ENCODE peak calls at places on chromosomes 4 and X, in four cellular contexts. One of them, this sample, is unnamed.

GRCh38 chr4:85738721-85739120 is 263.8 kb downstream of the ARHGAP24 start:
- DNase-seq in HepG2: no peak
- DNase-seq in K562: no peak
- DNase-seq in Panc1: no peak
- DNase-seq in this sample: no peak

GRCh38 chr4:153365003-153365402 is 20.5 kb downstream of the MND1 start:
- DNase-seq in HepG2: no peak
- DNase-seq in K562: no peak
- DNase-seq in Panc1: no peak
- DNase-seq in this sample: no peak

GRCh38 chr4:142274137-142274536 is 572.0 kb downstream of the INPP4B start:
- DNase-seq in HepG2: no peak
- DNase-seq in K562: no peak
- DNase-seq in Panc1: no peak
- DNase-seq in this sample: no peak

GRCh38 chrX:130887392-130887791 is 15.6 kb downstream of the ENOX2 start:
- DNase-seq in HepG2: no peak
- DNase-seq in K562: no peak
- DNase-seq in Panc1: no peak
- DNase-seq in this sample: no peak

GRCh38 chr4:183588169-183588675 is 70.8 kb downstream of the RWDD4 start:
- DNase-seq in HepG2: no peak
- DNase-seq in K562: no peak
- DNase-seq in Panc1: no peak
- DNase-seq in this sample: no peak

GRCh38 chrX:101478366-101478765 is 6.9 kb upstream of the ARMCX4 start:
- DNase-seq in HepG2: no peak
- DNase-seq in K562: no peak
- DNase-seq in Panc1: no peak
- DNase-seq in this sample: no peak

GRCh38 chr4:88672987-88673386 is 24.6 kb downstream of the NAP1L5 start:
- DNase-seq in HepG2: peak; percentile 28
- DNase-seq in K562: peak; percentile 15
- DNase-seq in Panc1: no peak
- DNase-seq in this sample: no peak

GRCh38 chr4:44651425-44651824 is at the start of gene YIPF7:
- DNase-seq in HepG2: no peak
- DNase-seq in K562: no peak
- DNase-seq in Panc1: no peak
- DNase-seq in this sample: no peak

GRCh38 chr4:160351018-160351417 is 1248.1 kb downstream of the RAPGEF2 start:
- DNase-seq in HepG2: no peak
- DNase-seq in K562: no peak
- DNase-seq in Panc1: no peak
- DNase-seq in this sample: no peak

DNA sequence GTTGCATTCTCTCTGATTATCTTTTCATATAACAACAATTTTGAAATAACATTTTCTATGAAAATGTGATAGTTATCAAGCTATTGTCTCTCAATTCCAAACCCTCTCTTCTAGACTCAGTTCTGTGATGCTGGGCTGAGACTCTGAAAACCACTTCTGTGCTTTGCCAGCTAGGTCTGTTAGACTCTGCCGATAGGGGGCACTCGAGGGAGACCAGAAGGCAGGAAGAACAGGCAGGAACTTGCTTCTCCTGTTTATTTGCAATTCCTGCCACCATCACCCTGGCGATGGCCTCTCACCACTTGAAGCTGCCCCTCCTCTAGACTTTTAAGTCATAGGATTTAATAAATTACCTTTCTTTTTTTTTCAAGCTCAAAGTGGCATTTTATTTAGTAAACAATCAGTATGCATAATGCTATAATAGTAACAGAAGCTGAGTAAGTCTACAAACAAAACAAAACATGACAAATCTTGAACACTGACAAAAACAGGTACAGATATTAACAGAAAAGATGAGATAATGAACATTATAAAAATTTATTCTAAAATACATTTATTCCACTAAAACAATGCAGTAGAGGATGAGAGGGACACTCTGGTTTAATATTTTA is 49.7 kb downstream of the RASL11B start:
- DNase-seq in HepG2: peak; percentile 75
- DNase-seq in K562: peak; percentile 72
- DNase-seq in Panc1: peak; percentile 46
- DNase-seq in this sample: peak; percentile 77
- TF ChIP-seq TCF7L2 in HepG2: no peak
- TF ChIP-seq TCF7L2 in K562: no peak
- TF ChIP-seq TCF7L2 in Panc1: no peak
- TF ChIP-seq TCF7L2 in this sample: no peak

GRCh38 chrX:69155786-69156520 is 9.3 kb downstream of the PJA1 start:
- DNase-seq in HepG2: no peak
- DNase-seq in K562: no peak
- DNase-seq in Panc1: no peak
- DNase-seq in this sample: no peak

GRCh38 chrX:69161371-69161770 is 3.9 kb downstream of the PJA1 start:
- DNase-seq in HepG2: no peak
- DNase-seq in K562: no peak
- DNase-seq in Panc1: no peak
- DNase-seq in this sample: no peak

GRCh38 chrX:69156638-69157037 is 8.6 kb downstream of the PJA1 start:
- DNase-seq in HepG2: no peak
- DNase-seq in K562: no peak
- DNase-seq in Panc1: no peak
- DNase-seq in this sample: no peak

GRCh38 chrX:69161786-69162349 is 3.4 kb downstream of the PJA1 start:
- DNase-seq in HepG2: no peak
- DNase-seq in K562: no peak
- DNase-seq in Panc1: no peak
- DNase-seq in this sample: no peak

GRCh38 chrX:69158166-69159040 is 6.8 kb downstream of the PJA1 start:
- DNase-seq in HepG2: peak; percentile 23
- DNase-seq in K562: peak; percentile 39
- DNase-seq in Panc1: peak; percentile 13
- DNase-seq in this sample: no peak
- TF ChIP-seq TCF7L2 in HepG2: no peak
- TF ChIP-seq TCF7L2 in K562: no peak
- TF ChIP-seq TCF7L2 in Panc1: no peak
- TF ChIP-seq TCF7L2 in this sample: no peak

GRCh38 chr4:24798036-24798610 is 2.8 kb downstream of the SOD3 start:
- DNase-seq in HepG2: no peak
- DNase-seq in K562: no peak
- DNase-seq in Panc1: no peak
- DNase-seq in this sample: no peak
- TF ChIP-seq TCF7L2 in HepG2: no peak
- TF ChIP-seq TCF7L2 in K562: no peak
- TF ChIP-seq TCF7L2 in Panc1: no peak
- TF ChIP-seq TCF7L2 in this sample: no peak

DNA sequence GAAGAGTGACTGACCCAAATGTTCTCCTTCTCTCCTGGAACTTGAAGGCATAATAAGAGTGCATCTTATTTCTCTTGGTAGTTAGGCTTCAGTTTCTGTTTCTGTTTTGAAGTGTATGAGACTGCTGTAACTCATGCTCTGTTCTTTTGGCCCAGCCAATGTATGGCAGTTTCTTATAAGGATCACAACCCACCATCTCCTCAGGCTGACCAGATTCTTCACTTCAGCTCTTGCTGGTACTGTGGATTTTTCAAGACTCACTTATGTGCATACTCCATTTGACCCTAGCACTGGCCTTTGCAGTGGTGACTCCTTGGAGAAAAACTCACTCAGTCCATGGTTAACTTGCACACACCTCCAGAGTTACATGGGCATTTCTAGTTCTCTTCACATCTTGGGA is 9.6 kb upstream of the YTHDC1 start:
- DNase-seq in HepG2: no peak
- DNase-seq in K562: no peak
- DNase-seq in Panc1: no peak
- DNase-seq in this sample: no peak
- TF ChIP-seq TCF7L2 in HepG2: no peak
- TF ChIP-seq TCF7L2 in K562: no peak
- TF ChIP-seq TCF7L2 in Panc1: no peak
- TF ChIP-seq TCF7L2 in this sample: no peak

GRCh38 chrX:14022019-14022418 is 7.7 kb downstream of the GEMIN8 start:
- DNase-seq in HepG2: no peak
- DNase-seq in K562: no peak
- DNase-seq in Panc1: no peak
- DNase-seq in this sample: no peak
- TF ChIP-seq TCF7L2 in HepG2: no peak
- TF ChIP-seq TCF7L2 in K562: no peak
- TF ChIP-seq TCF7L2 in Panc1: no peak
- TF ChIP-seq TCF7L2 in this sample: no peak

GRCh38 chrX:85052636-85053343 is 49.1 kb downstream of the APOOL start:
- DNase-seq in HepG2: no peak
- DNase-seq in K562: no peak
- DNase-seq in Panc1: peak; percentile 22
- DNase-seq in this sample: peak; percentile 15

GRCh38 chrX:85051627-85052026 is 48.0 kb downstream of the APOOL start:
- DNase-seq in HepG2: no peak
- DNase-seq in K562: no peak
- DNase-seq in Panc1: no peak
- DNase-seq in this sample: no peak

DNA sequence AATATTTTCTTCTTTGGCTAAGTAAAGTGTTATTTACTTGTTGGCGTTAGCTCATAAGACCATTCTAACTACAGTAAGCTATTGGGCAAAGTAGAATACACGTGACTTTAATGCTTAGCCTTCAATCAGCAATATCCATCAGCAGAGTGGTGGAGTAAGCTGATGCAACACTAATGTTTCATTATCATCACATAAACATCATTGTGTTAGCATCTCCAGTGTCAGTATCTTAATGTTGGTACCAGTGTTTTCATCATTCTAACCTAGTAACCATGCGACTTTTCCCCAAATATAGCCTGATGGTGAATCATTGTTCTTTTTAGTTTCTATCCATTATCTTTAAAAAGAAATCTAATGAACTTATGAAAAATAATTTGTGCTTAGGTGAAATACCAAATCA is 48.5 kb downstream of the APOOL start:
- DNase-seq in HepG2: no peak
- DNase-seq in K562: no peak
- DNase-seq in Panc1: no peak
- DNase-seq in this sample: no peak
- TF ChIP-seq TCF7L2 in HepG2: no peak
- TF ChIP-seq TCF7L2 in K562: no peak
- TF ChIP-seq TCF7L2 in Panc1: no peak
- TF ChIP-seq TCF7L2 in this sample: no peak

DNA sequence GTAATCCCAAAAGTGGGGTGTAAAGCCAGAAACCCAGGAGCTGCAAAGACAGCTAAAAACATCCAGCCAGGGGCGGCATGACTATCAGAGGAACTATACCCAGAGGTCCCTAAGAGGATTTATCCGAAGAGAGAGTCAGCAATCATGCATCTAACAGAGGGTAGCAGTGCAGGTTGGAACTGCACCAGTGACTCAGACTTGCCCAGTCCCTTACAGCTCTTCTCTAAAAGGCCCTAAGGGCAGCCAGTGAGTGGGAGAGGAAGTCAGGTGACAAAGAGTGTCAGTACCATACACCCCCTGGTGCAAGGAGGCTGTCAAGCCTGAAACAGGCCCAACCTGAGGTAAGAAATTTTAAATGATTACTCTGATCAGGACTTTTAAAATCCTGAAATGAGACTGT is 88.1 kb downstream of the CAMK2D start:
- DNase-seq in HepG2: no peak
- DNase-seq in K562: no peak
- DNase-seq in Panc1: no peak
- DNase-seq in this sample: peak; percentile 19
- TF ChIP-seq TCF7L2 in HepG2: no peak
- TF ChIP-seq TCF7L2 in K562: no peak
- TF ChIP-seq TCF7L2 in Panc1: no peak
- TF ChIP-seq TCF7L2 in this sample: no peak

DNA sequence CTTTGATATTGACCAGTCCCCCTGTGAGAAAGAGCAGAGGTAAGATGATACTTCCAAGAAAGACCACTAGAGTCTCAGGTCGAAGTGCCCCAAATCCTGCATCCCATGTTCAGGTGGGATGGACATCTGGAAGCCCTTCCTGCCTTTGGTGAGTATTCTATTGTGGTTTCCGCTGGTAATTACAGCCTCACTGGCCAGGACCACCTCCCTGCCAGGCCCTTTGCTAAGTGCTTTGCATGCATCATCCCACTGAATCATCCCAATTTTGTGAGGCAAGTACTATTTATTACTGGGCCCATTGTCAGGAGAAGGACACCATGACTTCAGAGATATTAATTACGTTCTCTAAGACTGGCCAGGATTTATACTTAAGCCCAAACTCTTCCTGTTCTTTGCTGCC is 10.8 kb upstream of the PASD1 start:
- DNase-seq in HepG2: no peak
- DNase-seq in K562: no peak
- DNase-seq in Panc1: no peak
- DNase-seq in this sample: no peak
- TF ChIP-seq TCF7L2 in HepG2: no peak
- TF ChIP-seq TCF7L2 in K562: no peak
- TF ChIP-seq TCF7L2 in Panc1: no peak
- TF ChIP-seq TCF7L2 in this sample: no peak

GRCh38 chrX:44770111-44770510 is 73.7 kb upstream of the DUSP21 start:
- DNase-seq in HepG2: no peak
- DNase-seq in K562: no peak
- DNase-seq in Panc1: no peak
- DNase-seq in this sample: no peak
- TF ChIP-seq TCF7L2 in HepG2: no peak
- TF ChIP-seq TCF7L2 in K562: no peak
- TF ChIP-seq TCF7L2 in Panc1: no peak
- TF ChIP-seq TCF7L2 in this sample: no peak